ENCODE peak calls at places on chromosomes 6 and 20, in four cellular contexts. Z is tibial nerve, E is colonic mucosa, C is GM23248. B is an unnamed sample. For H3K4me1, the result is how much of the 10 kb centered on the place peaks cover.

GRCh38 chr20:4455996-4456395 is 265.7 kb upstream of the PRND start:
- DNase-seq in Z (no peak), E (no peak), C (no peak), B (no peak)

GRCh38 chr6:170208171-170208601 is 82.7 kb downstream of the DLL1 start:
- DNase-seq in Z (peak), E (peak), C (no peak), B (no peak)

GRCh38 chr20:7841967-7842301 is 98.3 kb downstream of the HAO1 start:
- DNase-seq in Z (no peak), E (no peak), C (peak), B (peak)

GRCh38 chr6:130677312-130677711 is 149.9 kb upstream of the SMLR1 start:
- DNase-seq in Z (no peak), E (no peak), C (no peak), B (no peak)

GRCh38 chr6:10177703-10178102 is 237.2 kb downstream of the TFAP2A start:
- DNase-seq in Z (no peak), E (no peak), C (no peak), B (no peak)

GRCh38 chr6:79167931-79168694 is 66.4 kb downstream of the HMGN3 start:
- DNase-seq in Z (no peak), E (no peak), C (peak), B (no peak)

GRCh38 chr20:19327401-19327800 is 115.0 kb downstream of the SLC24A3 start:
- DNase-seq in Z (no peak), E (no peak), C (no peak), B (no peak)

GRCh38 chr6:112338310-112338709 is 8.8 kb upstream of the RFPL4B start:
- DNase-seq in Z (no peak), E (no peak), C (peak), B (no peak)

GRCh38 chr20:64102647-64103354 is 4.6 kb downstream of the NPBWR2 start:
- DNase-seq in Z (no peak), E (no peak), C (no peak), B (no peak)

GRCh38 chr6:26055670-26056582 is 31.3 kb upstream of the HFE start:
- DNase-seq in Z (peak), E (peak), C (peak), B (peak)

GRCh38 chr6:137846772-137847313 is 20.2 kb upstream of the TNFAIP3 start:
- DNase-seq in Z (peak), E (no peak), C (no peak), B (peak)

GRCh38 chr6:147248859-147249258 is 44.6 kb downstream of the STXBP5 start:
- DNase-seq in Z (no peak), E (no peak), C (no peak), B (no peak)

GRCh38 chr20:48600470-48600945 is 227.3 kb downstream of the PREX1 start:
- DNase-seq in Z (no peak), E (no peak), C (no peak), B (no peak)

GRCh38 chr20:44532981-44533331 is 11.1 kb upstream of the SERINC3 start:
- DNase-seq in Z (no peak), E (no peak), C (peak), B (no peak)

GRCh38 chr6:107822154-107823046 is 1.7 kb downstream of the SCML4 start:
- DNase-seq in Z (no peak), E (no peak), C (no peak), B (no peak)

GRCh38 chr6:98142839-98143238 is 691.5 kb upstream of the POU3F2 start:
- DNase-seq in Z (no peak), E (no peak), C (no peak), B (no peak)

GRCh38 chr20:45998761-45999160 is 9.9 kb upstream of the MMP9 start:
- DNase-seq in Z (no peak), E (no peak), C (no peak), B (no peak)

GRCh38 chr6:135170849-135171248 is 10.3 kb upstream of the MYB start:
- DNase-seq in Z (no peak), E (no peak), C (peak), B (no peak)

GRCh38 chr20:47489448-47489872 is 12.2 kb upstream of the NCOA3 start:
- DNase-seq in Z (no peak), E (no peak), C (no peak), B (peak)

GRCh38 chr6:36110863-36111262 is 19.4 kb upstream of the MAPK13 start:
- DNase-seq in Z (no peak), E (no peak), C (no peak), B (no peak)
- H3K4me1 ChIP-seq in Z (under half), E (under half), C (under half), B (under half)

DNA sequence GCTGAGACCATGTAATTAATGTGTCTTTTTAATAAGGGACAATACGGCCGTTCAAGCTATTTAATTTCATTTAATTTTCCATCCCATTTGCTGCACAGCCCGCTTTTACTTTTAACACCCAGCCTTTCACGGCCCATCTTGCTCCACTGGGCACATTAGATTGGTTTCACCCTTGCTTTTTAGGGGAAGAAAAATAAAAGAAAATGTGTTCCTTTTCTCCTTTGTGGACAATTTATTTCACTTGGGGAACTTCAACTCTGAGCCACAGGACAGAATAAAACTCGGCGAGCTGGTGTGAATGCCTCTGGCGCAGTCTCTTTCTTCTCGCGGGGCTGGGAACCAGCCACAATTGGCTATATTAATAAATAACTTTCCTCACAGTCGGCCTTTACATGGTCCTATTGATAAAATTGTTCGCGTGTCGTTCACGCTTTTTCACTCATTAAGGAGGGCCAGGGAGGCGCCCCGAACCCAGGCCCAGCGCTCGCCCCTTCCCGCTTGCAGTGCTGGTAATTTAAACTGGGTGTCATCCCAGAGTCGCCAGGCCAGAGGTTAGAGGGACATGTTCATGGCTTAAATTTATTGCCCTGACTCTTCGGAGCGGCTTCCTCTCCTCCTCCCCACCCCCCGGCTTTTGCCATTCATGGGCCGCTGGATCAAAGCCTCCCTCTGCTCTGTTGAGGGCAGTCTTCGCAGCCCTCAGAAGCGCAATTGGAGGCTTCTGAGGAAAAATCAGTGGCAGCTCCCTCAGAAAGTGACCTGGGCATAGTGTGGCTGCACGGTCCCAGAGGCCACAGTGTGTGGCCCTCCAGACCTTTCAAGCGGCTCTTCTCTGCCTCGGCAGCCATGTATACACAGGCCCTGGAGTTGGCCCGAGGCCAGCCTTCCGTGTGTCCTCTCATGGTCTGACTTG is 2.2 kb upstream of the PRDM13 start:
- DNase-seq in Z (no peak), E (no peak), C (no peak), B (no peak)
- H3K4me3 ChIP-seq in Z (peak), E (peak), C (peak), B (peak)

GRCh38 chr6:30890646-30891449 is 6.5 kb downstream of the DDR1 start:
- DNase-seq in Z (no peak), E (no peak), C (no peak), B (no peak)
- H3K4me1 ChIP-seq in Z (under half), E (under half), C (under half), B (under half)

GRCh38 chr6:12228447-12229146 is 61.6 kb upstream of the EDN1 start:
- DNase-seq in Z (no peak), E (peak), C (no peak), B (no peak)
- H3K4me3 ChIP-seq in Z (no peak), E (no peak), C (no peak), B (no peak)